ENCODE peak calls at places on chromosomes 13 and 19, in five cellular contexts. R is OCI-LY7; U is hypothalamus; T is Ammon's horn; N is activated CD4-positive, alpha-beta T cell treated with anti-CD3 and anti-CD28 coated beads for 24 hours. P is an unnamed sample.

GRCh38 chr19:39263912-39264305 is 4.3 kb upstream of the IFNL2 start:
- DNase-seq in R (no peak), U (no peak), T (no peak), N (no peak), P (no peak)

GRCh38 chr19:22735911-22736645 is 47.9 kb downstream of the ZNF99 start:
- DNase-seq in R (no peak), N (no peak), T (no peak), U (no peak), P (no peak)

GRCh38 chr19:15330801-15331418 is 1.4 kb downstream of the BRD4 start:
- DNase-seq in U (no peak), N (no peak), R (peak; percentile 28), T (no peak), P (no peak)

GRCh38 chr13:90447735-90448103 is 899.8 kb upstream of the MIR17HG start:
- DNase-seq in R (no peak), N (no peak), T (no peak), U (no peak), P (no peak)

GRCh38 chr19:54478677-54479266 is 5.7 kb upstream of the CDC42EP5 start:
- DNase-seq in R (peak; percentile 70), N (no peak), T (peak; percentile 69), U (no peak), P (no peak)

GRCh38 chr13:79936368-79937136 is 404.4 kb downstream of the SPRY2 start:
- DNase-seq in U (peak; percentile 42), T (peak; percentile 94), N (no peak), R (no peak), P (no peak)

GRCh38 chr19:54142166-54142780 is 4.7 kb downstream of the CNOT3 start:
- DNase-seq in N (no peak), T (no peak), R (no peak), U (no peak), P (no peak)

GRCh38 chr19:47309608-47310007 is at the start of gene C5AR1:
- DNase-seq in T (peak; percentile 58), R (no peak), N (no peak), U (peak; percentile 21), P (no peak)

GRCh38 chr19:13888281-13888680 is 11.3 kb downstream of the NANOS3 start:
- DNase-seq in N (no peak), R (no peak), T (no peak), U (no peak), P (no peak)

P was measured in GM18507.